ENCODE peak calls at places on chromosomes 1 and 21, in six cellular contexts. D, O, W, M, I and U are unnamed samples.

GRCh38 chr1:113592223-113592622 is 167.1 kb downstream of the PHTF1 start:
- DNase-seq in W (no peak), M (no peak), I (no peak), D (no peak), O (no peak), U (no peak)

GRCh38 chr1:186511761-186512637 is 51.1 kb upstream of the PDC start:
- DNase-seq in M (no peak), O (no peak), W (no peak), I (no peak), D (no peak), U (no peak)

GRCh38 chr21:41611966-41612606 is 104.1 kb upstream of the TMPRSS2 start:
- DNase-seq in M (no peak), W (no peak), D (peak; percentile 43), I (no peak), O (no peak), U (no peak)

GRCh38 chr1:40945491-40945973 is 34.0 kb upstream of the CTPS1 start:
- DNase-seq in I (no peak), W (no peak), O (no peak), D (peak; percentile 5), M (no peak), U (no peak)

GRCh38 chr1:221708987-221709386 is 32.9 kb downstream of the DUSP10 start:
- DNase-seq in D (peak; percentile 63), W (peak; percentile 62), M (peak; percentile 75), I (no peak), O (no peak), U (peak; percentile 81)

GRCh38 chr1:6967431-6968079 is 182.3 kb downstream of the CAMTA1 start:
- DNase-seq in W (no peak), M (no peak), D (peak; percentile 47), O (no peak), I (no peak), U (no peak)

GRCh38 chr1:63693956-63694607 is 79.7 kb upstream of the ROR1 start:
- DNase-seq in O (no peak), D (peak; percentile 62), I (no peak), W (no peak), M (no peak), U (no peak)

GRCh38 chr1:184691719-184692324 is 62.8 kb downstream of the EDEM3 start:
- DNase-seq in W (no peak), M (no peak), D (peak; percentile 72), O (no peak), I (no peak), U (no peak)

GRCh38 chr1:3656450-3657095 is 4.3 kb downstream of the TP73 start:
- DNase-seq in O (no peak), W (no peak), M (no peak), I (no peak), D (no peak), U (no peak)

GRCh38 chr1:248114890-248115289 is 19.9 kb downstream of the OR2L13 start:
- DNase-seq in D (no peak), I (no peak), O (no peak), M (no peak), W (no peak), U (no peak)

GRCh38 chr1:115539061-115539460 is 102.7 kb upstream of the VANGL1 start:
- DNase-seq in D (no peak), I (no peak), W (peak; percentile 38), M (no peak), O (no peak), U (no peak)

GRCh38 chr1:194338241-194338948 is 1152.0 kb upstream of the B3GALT2 start:
- DNase-seq in D (no peak), M (no peak), I (no peak), O (no peak), W (no peak), U (no peak)

GRCh38 chr1:43854473-43854872 is 79.1 kb upstream of the ARTN start:
- DNase-seq in M (no peak), W (no peak), D (no peak), O (no peak), I (no peak), U (no peak)

GRCh38 chr21:46355161-46356004 is 31.4 kb downstream of the PCNT start:
- DNase-seq in D (no peak), I (peak; percentile 35), O (no peak), W (no peak), M (no peak), U (no peak)

GRCh38 chr1:46487818-46488218 is 1.8 kb upstream of the DMBX1 start:
- DNase-seq in O (no peak), D (no peak), I (no peak), M (no peak), W (no peak), U (no peak)

GRCh38 chr21:44780767-44781459 is 20.7 kb downstream of the UBE2G2 start:
- DNase-seq in W (no peak), O (no peak), D (no peak), M (no peak), I (no peak), U (no peak)

GRCh38 chr21:35239811-35240219 is 190.7 kb upstream of the RUNX1 start:
- DNase-seq in O (no peak), M (no peak), D (no peak), W (peak; percentile 11), I (no peak), U (no peak)

GRCh38 chr1:184624051-184624450 is 130.6 kb downstream of the EDEM3 start:
- DNase-seq in I (no peak), W (no peak), D (no peak), O (no peak), M (no peak), U (no peak)

GRCh38 chr1:78516716-78517115 is 25.9 kb downstream of the PTGFR start:
- DNase-seq in O (no peak), I (no peak), D (no peak), M (no peak), W (no peak), U (no peak)

GRCh38 chr1:4931486-4931885 is 277.1 kb downstream of the AJAP1 start:
- DNase-seq in W (no peak), M (no peak), D (no peak), O (peak; percentile 45), I (no peak), U (no peak)

GRCh38 chr1:107821340-107821739 is 143.6 kb downstream of the VAV3 start:
- DNase-seq in W (no peak), O (no peak), D (no peak), M (peak; percentile 10), I (no peak), U (no peak)

GRCh38 chr1:18536356-18536755 is 55.6 kb downstream of the KLHDC7A start:
- DNase-seq in I (no peak), W (no peak), M (no peak), O (no peak), D (no peak), U (no peak)

GRCh38 chr1:234845097-234845660 is 235.2 kb upstream of the IRF2BP2 start:
- DNase-seq in I (no peak), D (no peak), M (peak; percentile 20), W (no peak), O (no peak), U (peak; percentile 69)

GRCh38 chr1:179031855-179032513 is 6.3 kb downstream of the FAM20B start:
- DNase-seq in D (peak; percentile 70), W (no peak), I (no peak), M (no peak), O (no peak), U (no peak)

GRCh38 chr1:97906567-97907228 is 14.1 kb downstream of the DPYD start:
- DNase-seq in D (peak; percentile 97), M (no peak), I (no peak), W (no peak), O (no peak), U (no peak)

GRCh38 chr1:21338568-21339401 is 48.5 kb upstream of the ECE1 start:
- DNase-seq in W (peak; percentile 81), D (peak; percentile 36), I (no peak), O (peak; percentile 69), M (no peak), U (no peak)

GRCh38 chr21:45596704-45597318 is 46.7 kb upstream of the PCBP3 start:
- DNase-seq in I (peak; percentile 85), W (peak; percentile 64), O (peak; percentile 68), D (peak; percentile 65), M (peak; percentile 72), U (peak; percentile 89)

GRCh38 chr1:18948048-18948912 is 8.2 kb downstream of the IFFO2 start:
- DNase-seq in I (peak; percentile 64), O (peak; percentile 46), D (peak; percentile 84), M (peak; percentile 62), W (no peak), U (peak; percentile 78)

GRCh38 chr1:154495496-154496273 is 6.3 kb upstream of the TDRD10 start:
- DNase-seq in D (no peak), O (no peak), W (no peak), I (no peak), M (no peak), U (no peak)

GRCh38 chr1:24888061-24888970 is 41.8 kb downstream of the RUNX3 start:
- DNase-seq in W (no peak), O (peak; percentile 3), I (no peak), M (no peak), D (no peak), U (no peak)

GRCh38 chr1:153849487-153850185 is 73.1 kb downstream of the GATAD2B start:
- DNase-seq in W (no peak), I (no peak), O (no peak), M (no peak), D (no peak), U (no peak)

GRCh38 chr1:47774986-47775834 is 222.0 kb downstream of the TRABD2B start:
- DNase-seq in M (no peak), W (no peak), O (no peak), D (no peak), I (no peak), U (no peak)
- H3K27ac ChIP-seq in M (no peak overlapping the region), W (no peak overlapping the region), O (no peak overlapping the region), D (no peak overlapping the region), I (no peak overlapping the region), U (no peak overlapping the region)

GRCh38 chr1:172588296-172589291 is 55.6 kb downstream of the SUCO start:
- DNase-seq in D (peak; percentile 90), M (no peak), I (no peak), O (no peak), W (no peak), U (no peak)
- H3K27ac ChIP-seq in D (peak overlapping the region; percentile 70), M (no peak overlapping the region), I (no peak overlapping the region), O (peak overlapping the region; percentile 44), W (no peak overlapping the region), U (no peak overlapping the region)

GRCh38 chr1:99539131-99539530 is 106.8 kb upstream of the PALMD start:
- DNase-seq in W (no peak), I (no peak), O (no peak), D (no peak), M (no peak), U (no peak)
- H3K27ac ChIP-seq in W (no peak overlapping the region), I (no peak overlapping the region), O (no peak overlapping the region), D (no peak overlapping the region), M (no peak overlapping the region), U (no peak overlapping the region)

GRCh38 chr1:92485374-92486250 is 1.1 kb downstream of the GFI1 start:
- DNase-seq in O (peak; percentile 29), I (peak; percentile 71), D (peak; percentile 36), M (peak; percentile 57), W (no peak), U (peak; percentile 86)

GRCh38 chr1:92487078-92487605 is 417 bp upstream of the GFI1 start:
- DNase-seq in O (no peak), D (no peak), M (no peak), I (no peak), W (no peak), U (no peak)

GRCh38 chr1:92484472-92485373 is 2.0 kb downstream of the GFI1 start:
- DNase-seq in W (no peak), D (peak; percentile 33), M (peak; percentile 46), O (peak; percentile 16), I (peak; percentile 48), U (peak; percentile 38)

GRCh38 chr1:92488416-92488815 is 1.7 kb upstream of the GFI1 start:
- DNase-seq in W (no peak), I (no peak), O (no peak), M (no peak), D (no peak), U (no peak)

GRCh38 chr1:92486251-92487077 is at the start of gene GFI1:
- DNase-seq in I (peak; percentile 29), D (peak; percentile 62), M (peak; percentile 22), O (peak; percentile 19), W (no peak), U (peak; percentile 72)
- H3K27ac ChIP-seq in I (peak within 1 kb of the TSS; percentile 78), D (no peak within 1 kb of the TSS), M (peak within 1 kb of the TSS; percentile 65), O (peak within 1 kb of the TSS; percentile 10), W (no peak within 1 kb of the TSS), U (peak within 1 kb of the TSS; percentile 67)